ENCODE peak calls at places on chromosome 14, in six cellular contexts. I is psoas muscle, F is NB4, A is thoracic aorta, L is iPS DF 6.9, C is BJ. E is an unnamed sample.
A peak's percentile ranks its signal among the peaks of the same experiment; 100 is the strongest.

GRCh38 chr14:68463705-68464104 is 329.2 kb downstream of the ZFP36L1 start:
- DNase-seq in I (no peak), F (no peak), A (no peak), L (no peak), C (no peak), E (no peak)

GRCh38 chr14:58455593-58456265 is 28.2 kb downstream of the KIAA0586 start:
- DNase-seq in I (no peak), F (no peak), A (no peak), L (no peak), C (no peak), E (no peak)

GRCh38 chr14:92726135-92726932 is 22.1 kb downstream of the LGMN start:
- DNase-seq in I (peak; percentile 77), F (peak; percentile 62), A (peak; percentile 54), L (no peak), C (no peak), E (peak; percentile 53)

GRCh38 chr14:61322799-61323290 is 1.5 kb downstream of the PRKCH start:
- DNase-seq in I (no peak), F (no peak), A (no peak), L (no peak), C (no peak), E (no peak)

GRCh38 chr14:100649173-100649519 is 61.9 kb upstream of the BEGAIN start:
- DNase-seq in I (no peak), F (no peak), A (no peak), L (no peak), C (peak; percentile 31), E (no peak)

GRCh38 chr14:67524152-67524963 is 8.7 kb upstream of the PLEKHH1 start:
- DNase-seq in I (no peak), F (peak; percentile 19), A (no peak), L (no peak), C (no peak), E (no peak)

GRCh38 chr14:74083784-74084276 is 423 bp downstream of the ALDH6A1 start:
- DNase-seq in I (no peak), F (no peak), A (no peak), L (no peak), C (no peak), E (no peak)

GRCh38 chr14:46820291-46820690 is 168.7 kb upstream of the RPL10L start:
- DNase-seq in I (peak; percentile 39), F (no peak), A (no peak), L (no peak), C (no peak), E (no peak)

GRCh38 chr14:64476438-64476837 is 11.1 kb downstream of the AKAP5 start:
- DNase-seq in I (no peak), F (no peak), A (no peak), L (no peak), C (no peak), E (no peak)

GRCh38 chr14:72651081-72651480 is 242.8 kb downstream of the DPF3 start:
- DNase-seq in I (no peak), F (no peak), A (no peak), L (no peak), C (no peak), E (no peak)

GRCh38 chr14:63677891-63678379 is 36.3 kb upstream of the WDR89 start:
- DNase-seq in I (no peak), F (peak; percentile 48), A (no peak), L (no peak), C (peak; percentile 84), E (peak; percentile 61)

GRCh38 chr14:29529418-29529817 is 398.2 kb downstream of the PRKD1 start:
- DNase-seq in I (no peak), F (peak; percentile 10), A (no peak), L (no peak), C (no peak), E (no peak)

GRCh38 chr14:93475471-93475870 is 44.7 kb downstream of the UNC79 start:
- DNase-seq in I (no peak), F (no peak), A (no peak), L (no peak), C (no peak), E (no peak)

GRCh38 chr14:85444685-85445084 is 85.3 kb upstream of the FLRT2 start:
- DNase-seq in I (no peak), F (peak; percentile 2), A (no peak), L (no peak), C (no peak), E (no peak)

GRCh38 chr14:66495214-66496098 is 9.3 kb downstream of the CCDC196 start:
- DNase-seq in I (no peak), F (peak; percentile 80), A (no peak), L (no peak), C (no peak), E (peak; percentile 48)

GRCh38 chr14:61661471-61661988 is 33.8 kb upstream of the HIF1A start:
- DNase-seq in I (no peak), F (no peak), A (no peak), L (no peak), C (no peak), E (no peak)

GRCh38 chr14:67900188-67900587 is 80.6 kb downstream of the RAD51B start:
- DNase-seq in I (no peak), F (no peak), A (no peak), L (no peak), C (peak; percentile 9), E (no peak)

GRCh38 chr14:105894125-105894977 is 368.0 kb downstream of the TMEM121 start:
- DNase-seq in I (peak; percentile 27), F (no peak), A (no peak), L (no peak), C (no peak), E (no peak)

GRCh38 chr14:60935283-60935682 is 45.6 kb downstream of the TRMT5 start:
- DNase-seq in I (no peak), F (no peak), A (no peak), L (no peak), C (no peak), E (no peak)

GRCh38 chr14:73245401-73246325 is 8.4 kb downstream of the PAPLN start:
- DNase-seq in I (peak; percentile 71), F (peak; percentile 71), A (no peak), L (no peak), C (no peak), E (no peak)

GRCh38 chr14:89198544-89199329 is 218.3 kb downstream of the FOXN3 start:
- DNase-seq in I (no peak), F (no peak), A (no peak), L (no peak), C (no peak), E (no peak)

GRCh38 chr14:94509356-94509755 is at the start of gene SERPINA12:
- DNase-seq in I (no peak), F (no peak), A (no peak), L (no peak), C (no peak), E (no peak)

GRCh38 chr14:44699391-44699790 is 192.3 kb upstream of the FSCB start:
- DNase-seq in I (no peak), F (no peak), A (no peak), L (no peak), C (no peak), E (no peak)

GRCh38 chr14:55914771-55915170 is 203.4 kb upstream of the PELI2 start:
- DNase-seq in I (no peak), F (no peak), A (no peak), L (no peak), C (no peak), E (no peak)

GRCh38 chr14:61562321-61563161 is 132.8 kb upstream of the HIF1A start:
- DNase-seq in I (no peak), F (peak; percentile 91), A (no peak), L (no peak), C (peak; percentile 99), E (no peak)

GRCh38 chr14:76500011-76500410 is 124.1 kb downstream of the ESRRB start:
- DNase-seq in I (no peak), F (no peak), A (no peak), L (no peak), C (no peak), E (no peak)

GRCh38 chr14:69073925-69074324 is 79.0 kb downstream of the DCAF5 start:
- DNase-seq in I (no peak), F (peak; percentile 12), A (no peak), L (no peak), C (no peak), E (no peak)

GRCh38 chr14:51989293-51990234 is at the start of gene RTRAF:
- DNase-seq in I (peak; percentile 97), F (peak; percentile 96), A (peak; percentile 54), L (peak; percentile 73), C (peak; percentile 65), E (peak; percentile 95)

GRCh38 chr14:51993274-51993673 is 3.9 kb downstream of the RTRAF start:
- DNase-seq in I (no peak), F (peak; percentile 29), A (no peak), L (no peak), C (no peak), E (no peak)

GRCh38 chr14:51996148-51996746 is 6.9 kb downstream of the RTRAF start:
- DNase-seq in I (no peak), F (peak; percentile 16), A (no peak), L (no peak), C (no peak), E (no peak)

GRCh38 chr14:51990488-51990887 is 1.1 kb downstream of the RTRAF start:
- DNase-seq in I (no peak), F (no peak), A (no peak), L (no peak), C (no peak), E (no peak)
- H3K4me3 ChIP-seq in I (peak overlapping the region; percentile 93), F (peak overlapping the region; percentile 99), A (peak overlapping the region; percentile 85), L (peak overlapping the region; percentile 96), C (peak overlapping the region; percentile 100), E (peak overlapping the region; percentile 90)

GRCh38 chr14:91302391-91302790 is 57.9 kb upstream of the GPR68 start:
- DNase-seq in I (no peak), F (no peak), A (no peak), L (no peak), C (no peak), E (no peak)
- H3K4me3 ChIP-seq in I (no peak overlapping the region), F (no peak overlapping the region), A (no peak overlapping the region), L (no peak overlapping the region), C (no peak overlapping the region), E (no peak overlapping the region)

DNA sequence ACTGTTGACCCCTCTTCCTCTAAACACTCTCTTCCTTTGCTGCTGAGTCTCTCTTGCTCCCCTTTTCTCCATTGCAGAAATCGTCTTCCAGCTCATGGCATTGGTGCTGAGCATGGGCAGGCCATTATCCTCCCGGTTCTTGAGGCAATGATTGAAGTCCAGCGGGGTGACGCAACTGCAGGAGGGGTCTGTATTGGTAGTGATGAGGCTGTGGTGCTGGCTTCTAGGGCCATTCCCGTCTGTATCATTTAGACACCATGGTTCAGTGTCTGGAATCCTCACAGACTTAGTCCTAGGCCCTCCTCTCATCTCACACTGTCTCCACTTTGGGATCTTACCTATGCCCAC is 720 bp upstream of the SLC22A17 start:
- DNase-seq in I (no peak), F (no peak), A (no peak), L (no peak), C (no peak), E (no peak)
- H3K4me3 ChIP-seq in I (no peak overlapping the region), F (no peak overlapping the region), A (no peak overlapping the region), L (no peak overlapping the region), C (no peak overlapping the region), E (peak overlapping the region; percentile 53)

GRCh38 chr14:54488646-54489317 is at the start of gene GMFB:
- DNase-seq in I (peak; percentile 97), F (peak; percentile 92), A (peak; percentile 74), L (no peak), C (peak; percentile 57), E (peak; percentile 92)

GRCh38 chr14:54488318-54488645 is 498 bp downstream of the GMFB start:
- DNase-seq in I (no peak), F (no peak), A (no peak), L (no peak), C (no peak), E (no peak)

GRCh38 chr14:54489318-54489683 is 521 bp upstream of the GMFB start:
- DNase-seq in I (no peak), F (no peak), A (no peak), L (no peak), C (no peak), E (no peak)

GRCh38 chr14:54490448-54490805 is 1.6 kb upstream of the GMFB start:
- DNase-seq in I (no peak), F (peak; percentile 14), A (no peak), L (no peak), C (no peak), E (no peak)

GRCh38 chr14:54489731-54490447 is 1.1 kb upstream of the GMFB start:
- DNase-seq in I (no peak), F (no peak), A (no peak), L (no peak), C (no peak), E (no peak)
- H3K4me3 ChIP-seq in I (peak overlapping the region; percentile 99), F (peak overlapping the region; percentile 86), A (peak overlapping the region; percentile 98), L (no peak overlapping the region), C (no peak overlapping the region), E (peak overlapping the region; percentile 86)